ENCODE peak calls at places on chromosomes 2 and 18, in five cellular contexts. B is AG09309; F is mucosa of gallbladder; H is activated T-helper 1 cell treated with anti-CD3 and anti-CD28 coated beads, Interleukin-12 subunit alpha, Interleukin-12 subunit beta, Interleukin-2, Interleukin-4 antibody, amounts not matched to agents 30 ng/mL and 10 ng/mL and 1 ng/mL, durations not matched to agents 14 hours and 24 hours and 36 hours; A is MV-4-11. R is an unnamed sample.

GRCh38 chr2:39468574-39469331 is 31.7 kb upstream of the MAP4K3 start:
- DNase-seq in B (no peak), F (no peak), H (no peak), A (no peak), R (no peak)

GRCh38 chr2:134273240-134273983 is 19.5 kb downstream of the MGAT5 start:
- DNase-seq in B (no peak), F (no peak), H (no peak), A (no peak), R (no peak)

GRCh38 chr2:8436585-8436984 is 245.3 kb upstream of the ID2 start:
- DNase-seq in B (no peak), F (no peak), H (no peak), A (no peak), R (no peak)

GRCh38 chr2:204664708-204665121 is 119.4 kb downstream of the PARD3B start:
- DNase-seq in B (no peak), F (no peak), H (no peak), A (no peak), R (no peak)

GRCh38 chr2:186130678-186131511 is 355.2 kb upstream of the ZC3H15 start:
- DNase-seq in B (no peak), F (no peak), H (no peak), A (no peak), R (no peak)

GRCh38 chr18:65056575-65056974 is 694.2 kb upstream of the CDH7 start:
- DNase-seq in B (no peak), F (no peak), H (no peak), A (no peak), R (no peak)

GRCh38 chr2:174573621-174574081 is 24.0 kb downstream of the WIPF1 start:
- DNase-seq in B (no peak), F (no peak), H (no peak), A (peak; percentile 68), R (no peak)

GRCh38 chr2:14401838-14402237 is 230.7 kb upstream of the LRATD1 start:
- DNase-seq in B (no peak), F (no peak), H (no peak), A (no peak), R (peak; percentile 93)

GRCh38 chr18:7577706-7578105 is 10.6 kb downstream of the PTPRM start:
- DNase-seq in B (no peak), F (no peak), H (no peak), A (no peak), R (no peak)

GRCh38 chr2:3349211-3349693 is 28.4 kb downstream of the EIPR1 start:
- DNase-seq in B (no peak), F (no peak), H (no peak), A (no peak), R (no peak)

GRCh38 chr2:56812432-56812831 is 628.6 kb downstream of the CCDC85A start:
- DNase-seq in B (no peak), F (no peak), H (no peak), A (no peak), R (no peak)

GRCh38 chr2:177783835-177784448 is 288.6 kb downstream of the PDE11A start:
- DNase-seq in B (peak; percentile 71), F (no peak), H (no peak), A (peak; percentile 90), R (no peak)

GRCh38 chr18:38368886-38369285 is 803.3 kb upstream of the CELF4 start:
- DNase-seq in B (no peak), F (no peak), H (no peak), A (no peak), R (no peak)

GRCh38 chr2:69683170-69683971 is 39.8 kb upstream of the AAK1 start:
- DNase-seq in B (peak; percentile 25), F (peak; percentile 21), H (no peak), A (peak; percentile 70), R (no peak)

GRCh38 chr2:63034575-63034974 is 16.1 kb upstream of the OTX1 start:
- DNase-seq in B (no peak), F (no peak), H (no peak), A (no peak), R (peak; percentile 94)

GRCh38 chr2:207480521-207481034 is 49.2 kb upstream of the CREB1 start:
- DNase-seq in B (no peak), F (no peak), H (no peak), A (peak; percentile 1), R (no peak)

GRCh38 chr2:127080226-127080940 is 26.6 kb downstream of the BIN1 start:
- DNase-seq in B (no peak), F (peak; percentile 61), H (peak; percentile 39), A (peak; percentile 28), R (no peak)

GRCh38 chr2:172855588-172855987 is 119.9 kb downstream of the RAPGEF4 start:
- DNase-seq in B (no peak), F (no peak), H (no peak), A (no peak), R (no peak)

GRCh38 chr2:86372641-86373502 is 35.4 kb upstream of the REEP1 start:
- DNase-seq in B (no peak), F (peak; percentile 54), H (no peak), A (peak; percentile 13), R (peak; percentile 91)

GRCh38 chr18:76491801-76492668 is 3.0 kb downstream of the ZNF516 start:
- DNase-seq in B (no peak), F (no peak), H (no peak), A (peak; percentile 26), R (peak; percentile 64)

GRCh38 chr2:105725388-105725787 is 19.3 kb upstream of the NCK2 start:
- DNase-seq in B (no peak), F (no peak), H (no peak), A (no peak), R (no peak)

R was measured in NCI-H82.